ENCODE peak calls at places on chromosome 3, in five cellular contexts. H is HepG2, Z is H1, Y is GM12878, G is K562. A is an unnamed sample.

GRCh38 chr3:154844863-154845262 is 235.3 kb upstream of the MME start:
- DNase-seq in Z (no peak), Y (no peak), H (no peak), G (no peak), A (no peak)

GRCh38 chr3:6732807-6733206 is 128.1 kb upstream of the GRM7 start:
- DNase-seq in Y (no peak), H (no peak), G (no peak), Z (no peak), A (no peak)

GRCh38 chr3:13113346-13114335 is 40.4 kb upstream of the IQSEC1 start:
- DNase-seq in H (no peak), Y (no peak), G (no peak), Z (no peak), A (no peak)

GRCh38 chr3:189355481-189356201 is 183.9 kb downstream of the TPRG1 start:
- DNase-seq in G (no peak), H (peak), Y (no peak), Z (no peak), A (peak)

GRCh38 chr3:155809181-155809580 is 3.1 kb upstream of the C3orf33 start:
- DNase-seq in Z (no peak), G (no peak), Y (no peak), H (no peak), A (no peak)

GRCh38 chr3:189292667-189293478 is 121.1 kb downstream of the TPRG1 start:
- DNase-seq in Y (no peak), G (no peak), Z (no peak), H (no peak), A (no peak)

GRCh38 chr3:45126730-45127129 is 19.4 kb downstream of the CDCP1 start:
- DNase-seq in G (no peak), Y (no peak), H (no peak), Z (no peak), A (no peak)

GRCh38 chr3:50230106-50230832 is 5.7 kb upstream of the GNAI2 start:
- DNase-seq in Z (no peak), H (no peak), G (no peak), Y (no peak), A (no peak)

GRCh38 chr3:52289747-52290595 is 2.3 kb downstream of the GLYCTK start:
- DNase-seq in G (no peak), H (peak), Y (no peak), Z (no peak), A (no peak)

GRCh38 chr3:157793745-157794144 is 290.5 kb upstream of the VEPH1 start:
- DNase-seq in Y (no peak), H (no peak), G (no peak), Z (no peak), A (no peak)

GRCh38 chr3:135100349-135100741 is 305.3 kb downstream of the EPHB1 start:
- DNase-seq in Y (no peak), H (no peak), G (no peak), Z (no peak), A (no peak)

GRCh38 chr3:106161236-106161635 is 292.4 kb upstream of the CBLB start:
- DNase-seq in Z (no peak), H (no peak), G (no peak), Y (no peak), A (no peak)

GRCh38 chr3:12886106-12886679 is 44.8 kb upstream of the RPL32 start:
- DNase-seq in Z (no peak), Y (no peak), H (no peak), G (no peak), A (no peak)

GRCh38 chr3:141940204-141940776 is 63.8 kb downstream of the ATP1B3 start:
- DNase-seq in H (no peak), G (no peak), Z (no peak), Y (no peak), A (peak)

GRCh38 chr3:62874398-62875102 is 666 bp downstream of the CADPS start:
- DNase-seq in H (no peak), Y (no peak), Z (peak), G (no peak), A (no peak)

GRCh38 chr3:40201770-40202169 is 107.7 kb upstream of the EIF1B start:
- DNase-seq in Z (no peak), Y (no peak), H (no peak), G (no peak), A (no peak)

GRCh38 chr3:185715091-185715490 is 109.8 kb downstream of the IGF2BP2 start:
- DNase-seq in Z (no peak), G (no peak), Y (no peak), H (no peak), A (no peak)

GRCh38 chr3:185712337-185712736 is 112.5 kb downstream of the IGF2BP2 start:
- DNase-seq in Y (no peak), G (no peak), H (no peak), Z (no peak), A (no peak)

GRCh38 chr3:185713015-185713414 is 111.8 kb downstream of the IGF2BP2 start:
- DNase-seq in G (no peak), Z (peak), Y (no peak), H (peak), A (no peak)

GRCh38 chr3:185716436-185717090 is 108.3 kb downstream of the IGF2BP2 start:
- DNase-seq in H (no peak), Z (no peak), Y (no peak), G (no peak), A (no peak)

DNA sequence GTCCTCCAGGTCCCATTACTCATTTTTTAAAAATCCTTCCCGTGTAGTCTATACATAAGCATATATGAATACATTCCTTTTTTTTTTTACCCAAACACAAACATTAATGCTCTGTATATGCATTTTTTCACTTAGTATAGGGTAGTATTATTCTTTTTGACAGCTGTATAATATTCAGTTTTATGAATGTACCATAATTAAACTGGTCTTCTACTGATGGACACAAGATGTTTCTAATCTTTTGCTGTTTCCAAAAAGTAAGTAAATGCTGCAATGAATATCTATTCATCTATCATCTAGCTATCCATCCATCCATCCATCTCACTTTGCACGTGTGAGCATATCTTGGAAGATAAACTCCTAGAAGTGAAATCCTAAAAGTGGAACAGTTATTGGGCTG is 110.8 kb downstream of the IGF2BP2 start:
- DNase-seq in Z (no peak), H (no peak), Y (no peak), G (no peak), A (no peak)
- TF ChIP-seq SIN3A in Z (no peak), H (no peak), Y (no peak), G (no peak), A (no peak)

DNA sequence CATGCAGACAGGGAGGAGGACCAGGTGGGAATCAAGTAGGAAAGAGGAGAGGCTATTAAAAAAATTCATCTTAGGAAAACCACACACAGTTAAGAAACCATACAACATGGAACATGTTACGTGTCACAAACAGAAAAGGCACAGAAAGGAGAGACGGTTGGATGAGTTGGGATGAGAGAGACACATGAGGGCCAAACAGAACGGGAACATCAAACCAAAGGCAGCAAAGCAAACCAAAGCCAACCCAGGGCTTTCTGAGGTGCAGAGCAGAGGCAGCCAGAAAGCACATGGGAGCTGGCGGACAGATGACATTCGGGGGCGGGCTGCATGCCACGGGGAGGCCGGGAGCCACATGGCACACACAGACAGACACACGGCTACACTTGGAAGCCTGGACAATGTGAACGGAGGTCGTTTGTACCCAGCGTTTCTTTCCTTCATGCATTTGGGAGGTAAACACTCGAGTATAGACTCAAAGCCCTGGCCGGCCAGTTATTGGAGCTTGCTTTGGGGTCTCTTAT is 8.6 kb upstream of the SEC13 start:
- DNase-seq in H (no peak), Y (no peak), Z (no peak), G (no peak), A (no peak)
- TF ChIP-seq EZH2 in H (no peak), Y (no peak), Z (no peak), G (peak), A (no peak)

GRCh38 chr3:14876942-14877341 is 58.2 kb downstream of the FGD5 start:
- DNase-seq in G (no peak), H (no peak), Z (no peak), Y (no peak), A (no peak)
- TF ChIP-seq SIN3A in G (no peak), H (no peak), Z (no peak), Y (no peak), A (no peak)

DNA sequence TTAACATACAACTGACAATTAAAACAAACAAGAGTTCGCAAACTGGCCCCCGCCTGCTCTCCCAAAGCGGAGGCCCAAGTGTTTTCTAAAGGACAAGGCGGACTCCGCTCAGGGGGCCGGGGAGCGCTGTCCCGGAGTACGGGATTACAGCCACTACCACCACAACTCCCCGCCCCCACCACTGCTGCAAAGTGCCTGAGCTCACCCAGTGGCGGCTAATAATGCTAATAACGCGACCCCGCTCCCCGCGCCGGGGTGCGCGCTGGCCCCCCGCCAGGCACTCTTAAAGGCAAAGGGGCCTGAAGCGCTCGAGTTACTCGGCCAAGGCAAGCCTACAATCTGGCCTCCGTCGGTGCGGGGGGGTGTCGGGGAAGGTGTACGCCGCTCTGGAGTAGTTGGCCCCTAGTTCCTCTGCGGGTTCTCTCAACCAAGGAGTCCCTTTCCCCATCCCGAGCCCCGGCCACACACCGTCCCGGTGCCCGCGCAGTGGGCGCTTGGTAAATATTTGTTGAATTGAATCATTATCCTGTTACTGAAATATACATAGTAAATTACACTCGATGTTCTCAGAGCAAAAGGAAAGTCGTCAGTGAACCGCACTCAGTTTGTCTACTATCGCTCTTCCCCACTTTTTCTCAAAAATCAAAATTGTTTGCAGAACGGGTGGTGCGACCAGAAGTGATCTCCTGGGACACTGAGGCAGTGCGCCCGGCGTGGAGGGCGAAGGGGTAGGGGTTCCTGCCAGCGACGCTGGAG is 827 bp downstream of the WNT5A start:
- DNase-seq in H (no peak), G (no peak), Z (peak), Y (no peak), A (no peak)
- TF ChIP-seq EZH2 in H (no peak), G (no peak), Z (peak), Y (no peak), A (no peak)

GRCh38 chr3:72899349-72899765 is 11.5 kb downstream of the GXYLT2 start:
- DNase-seq in H (no peak), G (no peak), Z (no peak), Y (no peak), A (no peak)
- TF ChIP-seq SIN3A in H (no peak), G (no peak), Z (no peak), Y (no peak), A (no peak)

GRCh38 chr3:183446838-183447205 is 18.4 kb upstream of the MCF2L2 start:
- DNase-seq in H (no peak), G (no peak), Y (no peak), Z (no peak), A (no peak)

GRCh38 chr3:183449391-183449790 is 21.0 kb upstream of the MCF2L2 start:
- DNase-seq in Y (no peak), Z (peak), G (peak), H (peak), A (no peak)

GRCh38 chr3:183448369-183449128 is 20.1 kb upstream of the MCF2L2 start:
- DNase-seq in H (no peak), Y (no peak), G (no peak), Z (no peak), A (no peak)

GRCh38 chr3:183449791-183450190 is 21.4 kb upstream of the MCF2L2 start:
- DNase-seq in H (no peak), Z (no peak), G (no peak), Y (no peak), A (no peak)

GRCh38 chr3:183447206-183448001 is 19.0 kb upstream of the MCF2L2 start:
- DNase-seq in Z (peak), Y (peak), G (peak), H (peak), A (peak)
- TF ChIP-seq EZH2 in Z (no peak), Y (no peak), G (no peak), H (no peak), A (no peak)

GRCh38 chr3:120071259-120071658 is 23.0 kb downstream of the GSK3B start:
- DNase-seq in H (no peak), G (no peak), Z (no peak), Y (no peak), A (no peak)
- TF ChIP-seq SIN3A in H (no peak), G (no peak), Z (no peak), Y (no peak), A (no peak)

GRCh38 chr3:97831140-97831539 is 9.3 kb downstream of the CRYBG3 start:
- DNase-seq in Y (no peak), H (peak), Z (no peak), G (no peak), A (no peak)
- TF ChIP-seq EZH2 in Y (no peak), H (no peak), Z (no peak), G (no peak), A (no peak)

GRCh38 chr3:17070560-17070959 is 185.8 kb downstream of the PLCL2 start:
- DNase-seq in Y (no peak), Z (no peak), H (no peak), G (peak), A (no peak)
- TF ChIP-seq SIN3A in Y (no peak), Z (no peak), H (no peak), G (no peak), A (no peak)